ENCODE peak calls at places on chromosomes 6 and 20, in four cellular contexts. K is A549, X is K562, J is H1. H is an unnamed sample.

GRCh38 chr6:169589699-169590257 is 112.1 kb downstream of the WDR27 start:
- DNase-seq in K (no peak), X (no peak), J (no peak), H (no peak)

GRCh38 chr6:153145591-153145990 is 14.5 kb upstream of the RGS17 start:
- DNase-seq in K (no peak), X (no peak), J (no peak), H (no peak)

GRCh38 chr20:15673206-15673605 is 900.0 kb downstream of the KIF16B start:
- DNase-seq in K (no peak), X (no peak), J (no peak), H (peak; percentile 86)

GRCh38 chr20:46640536-46641311 is 10.5 kb downstream of the SLC13A3 start:
- DNase-seq in K (no peak), X (no peak), J (no peak), H (no peak)

GRCh38 chr6:77740380-77740779 is 87.5 kb downstream of the MEI4 start:
- DNase-seq in K (peak; percentile 22), X (peak; percentile 16), J (no peak), H (peak; percentile 8)

GRCh38 chr6:12957321-12958051 is 240.9 kb downstream of the PHACTR1 start:
- DNase-seq in K (peak; percentile 2), X (no peak), J (peak; percentile 57), H (peak; percentile 13)

GRCh38 chr6:87078983-87079616 is 15.8 kb downstream of the CGA start:
- DNase-seq in K (peak; percentile 70), X (peak; percentile 75), J (peak; percentile 88), H (peak; percentile 63)

GRCh38 chr20:56867128-56867527 is 238.0 kb downstream of the TFAP2C start:
- DNase-seq in K (no peak), X (no peak), J (no peak), H (no peak)

GRCh38 chr6:136788069-136788902 is 4.0 kb downstream of the MAP3K5 start:
- DNase-seq in K (no peak), X (no peak), J (no peak), H (peak; percentile 89)

GRCh38 chr6:14321992-14322772 is 204.6 kb downstream of the CD83 start:
- DNase-seq in K (peak; percentile 12), X (no peak), J (no peak), H (no peak)

GRCh38 chr6:139240161-139241010 is 51.4 kb downstream of the TXLNB start:
- DNase-seq in K (no peak), X (no peak), J (no peak), H (peak; percentile 96)

GRCh38 chr20:16617056-16617455 is 43.8 kb upstream of the KIF16B start:
- DNase-seq in K (no peak), X (no peak), J (no peak), H (no peak)

GRCh38 chr6:125528614-125529013 is 220.8 kb upstream of the HEY2 start:
- DNase-seq in K (no peak), X (no peak), J (peak; percentile 70), H (no peak)

GRCh38 chr6:83265384-83265783 is 72.2 kb downstream of the RWDD2A start:
- DNase-seq in K (no peak), X (no peak), J (no peak), H (peak; percentile 73)

GRCh38 chr20:11838076-11838636 is 79.5 kb upstream of the BTBD3 start:
- DNase-seq in K (no peak), X (no peak), J (no peak), H (no peak)

GRCh38 chr6:25332671-25333071 is 53.5 kb downstream of the CARMIL1 start:
- DNase-seq in K (no peak), X (no peak), J (no peak), H (no peak)

GRCh38 chr6:26331809-26332226 is 33.2 kb upstream of the BTN3A2 start:
- DNase-seq in K (no peak), X (peak; percentile 73), J (no peak), H (no peak)

GRCh38 chr20:10368702-10369041 is 65.3 kb downstream of the MKKS start:
- DNase-seq in K (peak; percentile 20), X (no peak), J (no peak), H (no peak)

GRCh38 chr6:26232950-26233607 is 131.9 kb upstream of the BTN3A2 start:
- DNase-seq in K (peak; percentile 75), X (no peak), J (no peak), H (peak; percentile 79)

GRCh38 chr6:150641398-150642139 is 41.9 kb downstream of the PLEKHG1 start:
- DNase-seq in K (no peak), X (no peak), J (no peak), H (no peak)

GRCh38 chr20:25293507-25293906 is 45.6 kb downstream of the PYGB start:
- DNase-seq in K (no peak), X (no peak), J (no peak), H (no peak)

GRCh38 chr6:21754891-21755290 is 161.3 kb downstream of the SOX4 start:
- DNase-seq in K (peak; percentile 64), X (no peak), J (no peak), H (peak; percentile 71)

GRCh38 chr20:19974621-19975435 is 42.3 kb upstream of the NAA20 start:
- DNase-seq in K (peak; percentile 77), X (no peak), J (peak; percentile 37), H (peak; percentile 97)

GRCh38 chr6:33704215-33704817 is 7.2 kb downstream of the UQCC2 start:
- DNase-seq in K (no peak), X (no peak), J (no peak), H (no peak)

GRCh38 chr6:50030777-50031562 is 9.2 kb upstream of the DEFB110 start:
- DNase-seq in K (peak; percentile 27), X (peak; percentile 11), J (peak; percentile 72), H (peak; percentile 5)

GRCh38 chr20:37397954-37398749 is 52.2 kb downstream of the SRC start:
- DNase-seq in K (no peak), X (no peak), J (no peak), H (no peak)

GRCh38 chr20:58515240-58516212 is at the start of gene APCDD1L:
- DNase-seq in K (no peak), X (no peak), J (no peak), H (peak; percentile 69)

GRCh38 chr20:17023811-17024210 is 203.0 kb upstream of the PCSK2 start:
- DNase-seq in K (no peak), X (no peak), J (peak; percentile 66), H (peak; percentile 28)

GRCh38 chr20:35146299-35146921 is 726 bp downstream of the EDEM2 start:
- DNase-seq in K (no peak), X (peak; percentile 56), J (no peak), H (no peak)

GRCh38 chr6:105492706-105493673 is 90.1 kb upstream of the PREP start:
- DNase-seq in K (peak; percentile 23), X (no peak), J (no peak), H (peak; percentile 47)

GRCh38 chr6:87682310-87682709 is 19.7 kb downstream of the AKIRIN2 start:
- DNase-seq in K (no peak), X (no peak), J (no peak), H (no peak)

GRCh38 chr6:125445054-125445453 is 143.3 kb upstream of the HDDC2 start:
- DNase-seq in K (no peak), X (no peak), J (no peak), H (no peak)

GRCh38 chr20:62837790-62838458 is 21.1 kb downstream of the COL9A3 start:
- DNase-seq in K (no peak), X (no peak), J (no peak), H (no peak)

GRCh38 chr6:92341224-92341623 is 1078.1 kb downstream of the EPHA7 start:
- DNase-seq in K (no peak), X (no peak), J (no peak), H (peak; percentile 27)

GRCh38 chr6:111604259-111605099 is 1.2 kb downstream of the TRAF3IP2 start:
- DNase-seq in K (no peak), X (no peak), J (peak; percentile 58), H (peak; percentile 80)

GRCh38 chr20:61049684-61050083 is 202.4 kb upstream of the CDH4 start:
- DNase-seq in K (no peak), X (no peak), J (no peak), H (no peak)

GRCh38 chr6:53795702-53796450 is 1.1 kb downstream of the LRRC1 start:
- DNase-seq in K (no peak), X (no peak), J (peak; percentile 67), H (peak; percentile 28)

GRCh38 chr6:36984581-36985383 is 1.2 kb downstream of the MTCH1 start:
- DNase-seq in K (peak; percentile 41), X (peak; percentile 62), J (peak; percentile 67), H (peak; percentile 87)
- TF ChIP-seq POLR2A in K (no peak), X (no peak), J (peak; percentile 5), H (peak; percentile 86)

DNA sequence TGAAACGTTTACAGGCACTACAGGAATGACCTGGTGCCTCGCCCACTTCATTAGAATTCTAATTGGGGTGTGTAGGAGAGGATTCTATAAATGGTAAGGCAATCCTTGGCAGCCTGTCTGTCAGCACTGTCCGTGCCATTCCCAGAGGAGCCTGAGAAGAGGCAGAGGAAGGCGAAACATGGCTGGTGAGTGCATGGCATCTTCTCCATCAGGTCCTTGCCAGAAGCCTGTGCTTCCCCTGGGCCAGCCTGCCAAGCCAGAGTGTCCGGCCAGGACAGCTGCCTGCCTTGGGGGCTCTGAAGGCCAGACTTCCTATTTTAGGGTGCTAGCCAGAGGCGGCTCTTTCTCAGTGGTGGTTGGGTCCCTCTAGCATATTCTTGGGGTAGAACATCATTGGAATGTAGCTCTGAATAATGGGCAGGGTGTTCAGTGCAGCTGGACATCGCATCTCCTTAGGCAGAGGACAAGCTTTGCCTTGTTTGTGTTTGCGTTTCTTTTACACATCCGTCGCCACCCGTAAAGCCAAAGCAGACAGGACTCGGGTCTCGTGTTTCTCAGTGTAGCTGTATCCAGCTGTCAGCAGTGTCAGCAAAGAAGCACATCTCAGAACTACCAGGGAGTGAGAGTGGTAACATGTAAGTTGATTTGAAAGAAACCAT is at the start of gene TGM3:
- DNase-seq in K (no peak), X (no peak), J (no peak), H (no peak)
- TF ChIP-seq USF2 in K (no peak), X (no peak), J (no peak), H (no peak)

DNA sequence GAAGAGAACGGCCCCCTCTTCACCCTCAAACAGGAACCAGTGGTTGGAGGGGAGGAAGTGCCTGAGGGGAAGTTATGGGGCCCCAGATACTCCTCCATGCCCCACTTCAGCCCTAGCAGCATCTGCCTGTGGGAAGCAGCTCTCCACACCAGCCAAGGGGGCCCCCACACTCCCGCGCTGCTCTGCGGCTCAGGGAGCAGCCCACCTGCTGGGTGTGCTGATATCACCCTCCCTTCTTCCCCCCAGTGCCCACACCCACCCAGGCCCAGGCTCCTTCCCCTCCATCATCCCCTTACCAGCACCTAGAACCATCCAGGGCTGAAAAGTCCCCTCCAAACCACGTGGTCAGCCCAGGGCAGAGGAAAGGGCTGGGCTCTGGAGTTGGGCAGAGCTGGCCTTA is 519 bp downstream of the LST1 start:
- DNase-seq in K (no peak), X (no peak), J (no peak), H (no peak)
- TF ChIP-seq POLR2A in K (no peak), X (no peak), J (no peak), H (no peak)

GRCh38 chr6:119470893-119471542 is 121.5 kb upstream of the MAN1A1 start:
- DNase-seq in K (no peak), X (no peak), J (no peak), H (no peak)
- TF ChIP-seq USF2 in K (no peak), X (no peak), J (no peak), H (no peak)

GRCh38 chr20:50165687-50166554 is 12.4 kb upstream of the PEDS1 start:
- DNase-seq in K (peak; percentile 100), X (peak; percentile 95), J (peak; percentile 71), H (peak; percentile 100)
- TF ChIP-seq POLR2A in K (no peak), X (peak; percentile 75), J (peak; percentile 87), H (peak; percentile 87)